ENCODE peak calls at places on chromosomes 5 and 9, in four cellular contexts. E is pancreas, C is kidney, L is A549. D is an unnamed sample.

GRCh38 chr9:34572092-34572491 is 17.4 kb downstream of the CNTFR start:
- DNase-seq in E (no peak), C (no peak), L (peak; percentile 47), D (no peak)

GRCh38 chr5:141913560-141913959 is 10.1 kb upstream of the DELE1 start:
- DNase-seq in E (no peak), C (no peak), L (no peak), D (peak; percentile 23)

GRCh38 chr9:35538361-35539234 is 48.7 kb downstream of the RUSC2 start:
- DNase-seq in E (peak; percentile 57), C (peak; percentile 92), L (no peak), D (peak; percentile 76)

GRCh38 chr9:76644647-76645250 is 119.5 kb upstream of the PCA3 start:
- DNase-seq in E (no peak), C (no peak), L (no peak), D (no peak)

GRCh38 chr5:66440202-66440680 is 156.0 kb upstream of the MAST4 start:
- DNase-seq in E (no peak), C (no peak), L (no peak), D (no peak)

GRCh38 chr5:124343021-124343420 is 403.4 kb downstream of the ZNF608 start:
- DNase-seq in E (no peak), C (no peak), L (no peak), D (no peak)

GRCh38 chr9:126532951-126533910 is 80.5 kb upstream of the LMX1B start:
- DNase-seq in E (no peak), C (peak; percentile 43), L (no peak), D (no peak)

GRCh38 chr5:9726931-9727330 is 96.8 kb upstream of the TAS2R1 start:
- DNase-seq in E (no peak), C (no peak), L (no peak), D (no peak)

GRCh38 chr9:86707932-86708510 is 239.3 kb downstream of the GAS1 start:
- DNase-seq in E (no peak), C (no peak), L (no peak), D (no peak)

GRCh38 chr5:80239680-80240367 is 16.0 kb downstream of the SERINC5 start:
- DNase-seq in E (no peak), C (no peak), L (no peak), D (no peak)

GRCh38 chr5:80245986-80246781 is 9.7 kb downstream of the SERINC5 start:
- DNase-seq in E (no peak), C (no peak), L (no peak), D (peak; percentile 84)

GRCh38 chr5:80243567-80243966 is 12.3 kb downstream of the SERINC5 start:
- DNase-seq in E (no peak), C (no peak), L (no peak), D (no peak)

GRCh38 chr5:80240368-80240986 is 15.4 kb downstream of the SERINC5 start:
- DNase-seq in E (no peak), C (no peak), L (no peak), D (no peak)

DNA sequence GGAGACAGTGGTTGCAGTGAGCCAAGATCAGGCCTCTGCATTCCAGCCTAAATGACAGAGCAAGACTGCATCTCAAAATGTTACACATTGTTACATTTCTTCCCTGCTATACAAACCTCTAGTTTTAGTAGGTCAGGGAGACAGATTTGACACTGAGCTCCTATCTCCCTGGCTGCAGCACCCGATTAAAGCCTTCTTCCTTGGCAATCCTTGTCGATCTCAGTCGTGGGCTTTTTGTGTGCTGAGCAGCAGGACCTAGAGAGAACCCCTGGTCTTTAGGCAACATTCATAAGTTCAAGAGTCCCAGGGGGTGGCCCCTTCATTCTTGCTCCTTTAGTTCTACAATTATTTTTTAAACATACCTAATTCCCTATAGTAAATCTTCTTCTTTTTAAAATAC is 13.0 kb downstream of the SERINC5 start:
- DNase-seq in E (no peak), C (no peak), L (no peak), D (no peak)
- H3K27ac ChIP-seq in E (no peak overlapping the region), C (no peak overlapping the region), L (no peak overlapping the region), D (no peak overlapping the region)

DNA sequence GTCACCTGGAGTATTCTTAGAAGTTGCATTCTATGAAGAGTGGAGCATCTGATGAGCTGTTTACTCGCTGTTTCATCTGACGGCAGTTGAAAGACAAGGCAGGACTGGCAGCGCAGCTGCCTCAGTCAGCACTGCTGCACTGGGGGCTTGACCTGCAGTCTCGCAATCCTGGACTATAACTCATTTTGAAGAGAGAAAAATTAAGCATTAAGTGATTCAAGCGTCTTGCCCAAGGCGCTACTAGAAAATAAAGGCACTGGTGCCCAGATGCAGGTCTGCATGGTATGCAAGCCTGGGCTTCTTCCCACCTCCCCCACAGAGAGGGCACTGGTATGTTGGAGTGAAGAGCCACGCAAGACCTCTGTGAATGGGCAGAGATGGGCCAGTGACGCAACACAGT is 10.7 kb downstream of the TENT4A start:
- DNase-seq in E (no peak), C (no peak), L (no peak), D (no peak)
- H3K4me1 ChIP-seq in E (no peaks in the 10 kb centered on the region), C (peaks cover 26% of the 10 kb centered on the region), L (peaks cover 18% of the 10 kb centered on the region), D (peaks cover 19% of the 10 kb centered on the region)

GRCh38 chr9:136806631-136807201 is 1.0 kb upstream of the RABL6 start:
- DNase-seq in E (peak; percentile 58), C (peak; percentile 76), L (no peak), D (no peak)
- H3K27ac ChIP-seq in E (peak overlapping the region; percentile 77), C (no peak overlapping the region), L (peak overlapping the region; percentile 95), D (no peak overlapping the region)

GRCh38 chr9:95762322-95762721 is 113.2 kb upstream of the ERCC6L2 start:
- DNase-seq in E (no peak), C (no peak), L (no peak), D (no peak)
- H3K4me1 ChIP-seq in E (no peaks in the 10 kb centered on the region), C (no peaks in the 10 kb centered on the region), L (no peaks in the 10 kb centered on the region), D (peaks cover 25% of the 10 kb centered on the region)

DNA sequence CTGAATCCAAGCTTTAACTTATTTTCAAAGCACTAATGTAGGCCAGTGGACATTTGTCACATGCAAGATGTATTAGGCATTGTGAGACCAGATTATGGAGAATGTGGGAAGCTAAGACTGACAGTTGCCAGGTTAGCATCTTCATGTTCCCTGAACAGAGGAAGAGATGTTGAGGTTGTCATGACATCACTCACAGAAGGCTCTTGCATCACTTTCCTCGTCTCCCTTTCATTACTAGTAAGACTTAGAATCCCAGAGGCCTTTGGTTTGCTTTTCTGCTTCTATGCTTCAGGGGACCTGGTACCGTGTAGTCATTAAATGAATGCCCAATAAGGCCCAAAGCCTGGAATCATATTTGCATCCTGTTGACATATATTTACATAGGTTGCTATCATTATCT is 76.4 kb upstream of the RPS23 start:
- DNase-seq in E (no peak), C (no peak), L (no peak), D (no peak)
- H3K27ac ChIP-seq in E (no peak overlapping the region), C (no peak overlapping the region), L (no peak overlapping the region), D (no peak overlapping the region)

GRCh38 chr5:180688326-180689070 is 39.1 kb upstream of the FLT4 start:
- DNase-seq in E (no peak), C (no peak), L (no peak), D (no peak)
- H3K4me1 ChIP-seq in E (no peaks in the 10 kb centered on the region), C (no peaks in the 10 kb centered on the region), L (no peaks in the 10 kb centered on the region), D (peaks cover 9% of the 10 kb centered on the region)

GRCh38 chr5:11596657-11597071 is 307.6 kb downstream of the CTNND2 start:
- DNase-seq in E (no peak), C (no peak), L (no peak), D (no peak)
- H3K27ac ChIP-seq in E (no peak overlapping the region), C (no peak overlapping the region), L (no peak overlapping the region), D (no peak overlapping the region)

GRCh38 chr5:177429248-177430045 is 3.0 kb downstream of the GRK6 start:
- DNase-seq in E (no peak), C (peak; percentile 88), L (no peak), D (no peak)

GRCh38 chr5:177427211-177427822 is 841 bp downstream of the GRK6 start:
- DNase-seq in E (no peak), C (no peak), L (no peak), D (peak; percentile 30)

GRCh38 chr5:177426566-177427210 is at the start of gene GRK6:
- DNase-seq in E (peak; percentile 94), C (peak; percentile 91), L (no peak), D (no peak)

GRCh38 chr5:177428574-177429217 is 2.2 kb downstream of the GRK6 start:
- DNase-seq in E (no peak), C (no peak), L (no peak), D (no peak)

DNA sequence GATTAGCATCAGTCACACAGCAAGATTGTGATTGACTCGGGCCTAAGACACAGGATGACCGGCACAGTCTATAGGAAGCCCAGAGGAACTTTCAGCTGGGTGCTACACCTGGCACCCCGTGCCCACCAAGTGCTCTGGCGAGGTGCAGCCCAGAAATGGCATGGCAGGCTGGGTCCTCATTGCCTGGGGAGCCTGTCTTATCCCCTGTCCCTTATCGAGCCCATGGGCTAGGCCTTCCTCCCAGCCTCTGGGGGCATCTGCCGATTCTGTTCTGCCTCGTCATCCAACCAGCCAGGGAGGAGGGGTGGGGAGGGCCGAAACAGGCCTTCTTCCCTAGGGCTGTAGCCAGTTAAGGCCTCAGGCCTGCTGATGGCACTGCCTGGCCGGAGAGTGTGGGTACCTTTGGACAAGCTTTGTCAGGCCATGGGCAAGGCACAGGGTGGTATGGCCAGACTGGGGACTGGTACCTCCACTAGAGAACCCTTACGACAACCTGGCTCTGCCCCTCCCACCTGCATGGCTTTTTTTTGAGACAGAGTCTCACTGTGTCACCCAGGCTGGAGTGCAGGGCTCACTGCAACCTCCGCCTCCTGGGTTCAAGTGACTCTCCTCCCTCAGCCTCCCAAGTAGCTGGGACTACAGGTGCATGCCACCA is 1.6 kb downstream of the GRK6 start:
- DNase-seq in E (no peak), C (no peak), L (no peak), D (no peak)
- H3K4me1 ChIP-seq in E (peaks cover 4% of the 10 kb centered on the region), C (peaks cover 16% of the 10 kb centered on the region), L (peaks cover 17% of the 10 kb centered on the region), D (peaks cover 9% of the 10 kb centered on the region)

GRCh38 chr5:104845541-104845940 is 1283.0 kb upstream of the NUDT12 start:
- DNase-seq in E (no peak), C (no peak), L (no peak), D (no peak)
- H3K27ac ChIP-seq in E (no peak overlapping the region), C (no peak overlapping the region), L (no peak overlapping the region), D (no peak overlapping the region)

GRCh38 chr9:91946196-91946595 is 3.8 kb downstream of the ROR2 start:
- DNase-seq in E (no peak), C (no peak), L (no peak), D (no peak)
- H3K4me1 ChIP-seq in E (peaks cover 3% of the 10 kb centered on the region), C (no peaks in the 10 kb centered on the region), L (peaks cover 7% of the 10 kb centered on the region), D (peaks cover 38% of the 10 kb centered on the region)

D was measured in neural progenitor cell.